ENCODE peak calls at places on chromosomes 6 and 20, in four cellular contexts. J, N, C and K are unnamed samples.
A peak's percentile ranks its signal among the peaks of the same experiment; 100 is the strongest.

GRCh38 chr6:125022391-125022989 is 60.3 kb downstream of the RNF217 start:
- DNase-seq in J (no peak), N (no peak), C (no peak), K (no peak)

GRCh38 chr20:2846698-2847097 is 6.2 kb downstream of the VPS16 start:
- DNase-seq in J (no peak), N (no peak), C (no peak), K (no peak)

GRCh38 chr6:14799928-14800327 is 445.9 kb upstream of the JARID2 start:
- DNase-seq in J (peak; percentile 63), N (peak; percentile 82), C (no peak), K (peak; percentile 34)

GRCh38 chr6:2971420-2972218 is at the start of gene SERPINB6:
- DNase-seq in J (peak; percentile 54), N (peak; percentile 76), C (peak; percentile 24), K (no peak)

GRCh38 chr6:164008902-164009301 is 594.4 kb downstream of the QKI start:
- DNase-seq in J (no peak), N (no peak), C (no peak), K (no peak)

GRCh38 chr20:44643596-44644383 is 7.7 kb downstream of the ADA start:
- DNase-seq in J (peak; percentile 41), N (peak; percentile 92), C (peak; percentile 62), K (no peak)

GRCh38 chr20:29298759-29299613 is 1958.5 kb upstream of the DEFB115 start:
- DNase-seq in J (no peak), N (no peak), C (no peak), K (no peak)

GRCh38 chr20:41213150-41213820 is 75.9 kb downstream of the PLCG1 start:
- DNase-seq in J (no peak), N (peak; percentile 48), C (no peak), K (no peak)

GRCh38 chr6:18978330-18979128 is 591.4 kb downstream of the RNF144B start:
- DNase-seq in J (peak; percentile 27), N (no peak), C (no peak), K (no peak)

GRCh38 chr20:62367483-62368302 is 581 bp upstream of the LAMA5 start:
- DNase-seq in J (no peak), N (no peak), C (no peak), K (no peak)

GRCh38 chr20:10249822-10250221 is 31.2 kb downstream of the SNAP25 start:
- DNase-seq in J (no peak), N (no peak), C (no peak), K (no peak)

GRCh38 chr6:123803456-123803861 is 206 bp upstream of the NKAIN2 start:
- DNase-seq in J (peak; percentile 54), N (no peak), C (no peak), K (no peak)

GRCh38 chr6:125439512-125439911 is 137.7 kb upstream of the HDDC2 start:
- DNase-seq in J (no peak), N (no peak), C (no peak), K (no peak)

GRCh38 chr20:64108731-64109389 is 1.5 kb upstream of the NPBWR2 start:
- DNase-seq in J (no peak), N (no peak), C (no peak), K (no peak)

GRCh38 chr6:3309391-3310050 is 50.8 kb downstream of the PSMG4 start:
- DNase-seq in J (no peak), N (no peak), C (no peak), K (no peak)

GRCh38 chr20:52305843-52306242 is 114.3 kb upstream of the ZFP64 start:
- DNase-seq in J (no peak), N (no peak), C (no peak), K (no peak)

GRCh38 chr20:35254448-35254999 is 23.4 kb downstream of the MMP24OS start:
- DNase-seq in J (no peak), N (no peak), C (no peak), K (no peak)

GRCh38 chr20:63174309-63175030 is 41.5 kb downstream of the YTHDF1 start:
- DNase-seq in J (no peak), N (no peak), C (no peak), K (no peak)

GRCh38 chr6:126788961-126789365 is 329.5 kb upstream of the RSPO3 start:
- DNase-seq in J (no peak), N (no peak), C (no peak), K (no peak)